ENCODE peak calls at places on chromosome 21, in four cellular contexts. Y, M, Z and F are unnamed samples.

GRCh38 chr21:34673006-34673405 is 4.2 kb downstream of the CLIC6 start:
- DNase-seq in Y (no peak), M (no peak), Z (no peak), F (no peak)

GRCh38 chr21:33231526-33231925 is 1.8 kb downstream of the IFNAR2 start:
- DNase-seq in Y (no peak), M (no peak), Z (no peak), F (no peak)

GRCh38 chr21:38286739-38287426 is 30.1 kb downstream of the KCNJ15 start:
- DNase-seq in Y (no peak), M (no peak), Z (no peak), F (no peak)

GRCh38 chr21:36747815-36748381 is 49.0 kb downstream of the SIM2 start:
- DNase-seq in Y (no peak), M (no peak), Z (peak), F (peak)

GRCh38 chr21:39661121-39661520 is 48.4 kb downstream of the B3GALT5 start:
- DNase-seq in Y (no peak), M (no peak), Z (no peak), F (no peak)

GRCh38 chr21:28615276-28615675 is 377.4 kb downstream of the LTN1 start:
- DNase-seq in Y (no peak), M (no peak), Z (no peak), F (no peak)

GRCh38 chr21:26194326-26194725 is 23.8 kb upstream of the APP start:
- DNase-seq in Y (no peak), M (no peak), Z (no peak), F (no peak)

GRCh38 chr21:42031816-42032215 is 21.7 kb upstream of the ZBTB21 start:
- DNase-seq in Y (no peak), M (no peak), Z (no peak), F (no peak)

GRCh38 chr21:29271927-29272333 is 26.8 kb upstream of the BACH1 start:
- DNase-seq in Y (no peak), M (no peak), Z (no peak), F (no peak)

GRCh38 chr21:26840912-26841311 is 4.3 kb downstream of the ADAMTS1 start:
- DNase-seq in Y (no peak), M (no peak), Z (peak), F (peak)

GRCh38 chr21:43906585-43907370 is 41.8 kb downstream of the AGPAT3 start:
- DNase-seq in Y (no peak), M (no peak), Z (no peak), F (no peak)

GRCh38 chr21:31537872-31538576 is 121.5 kb upstream of the SOD1 start:
- DNase-seq in Y (no peak), M (no peak), Z (no peak), F (no peak)

GRCh38 chr21:43624343-43624742 is 34.9 kb downstream of the HSF2BP start:
- DNase-seq in Y (no peak), M (no peak), Z (no peak), F (no peak)

GRCh38 chr21:23522750-23523149 is 2084.5 kb downstream of the MRPL39 start:
- DNase-seq in Y (no peak), M (no peak), Z (no peak), F (no peak)

GRCh38 chr21:25118648-25119047 is 488.6 kb downstream of the MRPL39 start:
- DNase-seq in Y (no peak), M (no peak), Z (no peak), F (no peak)

GRCh38 chr21:42025392-42026071 is 15.4 kb upstream of the ZBTB21 start:
- DNase-seq in Y (no peak), M (no peak), Z (no peak), F (no peak)

GRCh38 chr21:32908529-32908928 is 117.2 kb upstream of the OLIG2 start:
- DNase-seq in Y (no peak), M (no peak), Z (no peak), F (no peak)

GRCh38 chr21:41199123-41199522 is 31.2 kb downstream of the BACE2 start:
- DNase-seq in Y (no peak), M (no peak), Z (no peak), F (no peak)

GRCh38 chr21:31446206-31446900 is 102.3 kb upstream of the TIAM1 start:
- DNase-seq in Y (no peak), M (no peak), Z (no peak), F (no peak)

GRCh38 chr21:25350056-25350455 is 257.2 kb downstream of the MRPL39 start:
- DNase-seq in Y (no peak), M (no peak), Z (no peak), F (no peak)

GRCh38 chr21:16644690-16645089 is 868.2 kb upstream of the CXADR start:
- DNase-seq in Y (no peak), M (no peak), Z (no peak), F (no peak)

GRCh38 chr21:21971384-21971783 is 973.2 kb downstream of the NCAM2 start:
- DNase-seq in Y (no peak), M (no peak), Z (no peak), F (no peak)

GRCh38 chr21:26756491-26757159 is 88.6 kb downstream of the ADAMTS1 start:
- DNase-seq in Y (no peak), M (no peak), Z (no peak), F (no peak)

GRCh38 chr21:26490771-26491170 is 82.3 kb downstream of the CYYR1 start:
- DNase-seq in Y (no peak), M (no peak), Z (no peak), F (no peak)

GRCh38 chr21:44794031-44794374 is 7.6 kb downstream of the UBE2G2 start:
- DNase-seq in Y (no peak), M (no peak), Z (no peak), F (no peak)

GRCh38 chr21:15446193-15446592 is 283.6 kb upstream of the USP25 start:
- DNase-seq in Y (no peak), M (no peak), Z (no peak), F (no peak)

GRCh38 chr21:39125752-39126485 is 57.3 kb downstream of the PSMG1 start:
- DNase-seq in Y (no peak), M (peak), Z (peak), F (peak)

GRCh38 chr21:41361786-41362604 is at the start of gene MX2:
- DNase-seq in Y (peak), M (no peak), Z (no peak), F (peak)

GRCh38 chr21:33403128-33403785 is at the start of gene IFNGR2:
- DNase-seq in Y (peak), M (no peak), Z (peak), F (peak)

GRCh38 chr21:43333301-43334062 is 93.4 kb downstream of the SIK1 start:
- DNase-seq in Y (no peak), M (no peak), Z (peak), F (peak)

GRCh38 chr21:16624468-16625102 is 888.3 kb upstream of the CXADR start:
- DNase-seq in Y (no peak), M (peak), Z (no peak), F (no peak)